ENCODE peak calls at places on chromosomes 12 and 14, in seven cellular contexts. G, E, C, P, O, A and S are unnamed samples.
A peak's percentile ranks its signal among the peaks of the same experiment; 100 is the strongest.

GRCh38 chr12:78403681-78404080 is 460.9 kb upstream of the SYT1 start:
- DNase-seq in A (no peak), G (no peak), O (no peak), P (no peak), C (no peak), E (no peak), S (no peak)

GRCh38 chr12:75549989-75550388 is 38.6 kb upstream of the KRR1 start:
- DNase-seq in E (no peak), P (no peak), C (no peak), G (no peak), A (no peak), O (no peak), S (no peak)

GRCh38 chr14:72830356-72830755 is 63.5 kb downstream of the DPF3 start:
- DNase-seq in C (no peak), A (no peak), G (no peak), O (no peak), E (no peak), P (no peak), S (no peak)

GRCh38 chr12:9084417-9084816 is 31.3 kb downstream of the A2M start:
- DNase-seq in E (no peak), C (no peak), A (no peak), P (no peak), O (no peak), G (no peak), S (no peak)

GRCh38 chr12:110932048-110932447 is 11.7 kb upstream of the MYL2 start:
- DNase-seq in O (no peak), G (no peak), E (no peak), P (no peak), A (no peak), C (no peak), S (no peak)

GRCh38 chr12:93139028-93139665 is 210.1 kb upstream of the EEA1 start:
- DNase-seq in G (no peak), P (no peak), O (no peak), E (no peak), C (no peak), A (no peak), S (no peak)

GRCh38 chr14:52110441-52111086 is 41.7 kb upstream of the NID2 start:
- DNase-seq in G (no peak), A (no peak), P (no peak), E (no peak), O (no peak), C (no peak), S (no peak)

GRCh38 chr14:65095633-65096205 is 6.6 kb downstream of the MAX start:
- DNase-seq in A (peak; percentile 56), P (peak; percentile 91), C (peak; percentile 85), E (no peak), G (peak; percentile 72), O (peak; percentile 76), S (no peak)

GRCh38 chr12:1217191-1217949 is 226.3 kb downstream of the ERC1 start:
- DNase-seq in P (no peak), O (no peak), E (no peak), A (no peak), G (no peak), C (no peak), S (no peak)

GRCh38 chr12:112973016-112973711 is 5.2 kb upstream of the OAS2 start:
- DNase-seq in E (no peak), A (no peak), P (no peak), G (no peak), C (no peak), O (no peak), S (no peak)

GRCh38 chr14:100857196-100857922 is 31.4 kb downstream of the MEG3 start:
- DNase-seq in E (peak; percentile 30), G (no peak), C (no peak), O (no peak), P (no peak), A (no peak), S (peak; percentile 48)

GRCh38 chr14:21791749-21792148 is 118.1 kb upstream of the OR4E1 start:
- DNase-seq in E (no peak), O (no peak), A (no peak), P (no peak), G (no peak), C (no peak), S (no peak)

GRCh38 chr14:22463763-22464173 is 125.3 kb downstream of the DAD1 start:
- DNase-seq in C (no peak), O (no peak), G (peak; percentile 76), A (no peak), P (no peak), E (peak; percentile 66), S (no peak)

GRCh38 chr14:52333108-52333507 is 19.0 kb downstream of the PTGER2 start:
- DNase-seq in E (no peak), C (no peak), P (no peak), A (no peak), G (no peak), O (no peak), S (no peak)

GRCh38 chr14:64540208-64541202 is at the start of gene HSPA2:
- DNase-seq in P (peak; percentile 100), A (peak; percentile 99), C (peak; percentile 99), O (peak; percentile 100), G (peak; percentile 99), E (peak; percentile 99), S (peak; percentile 99)

GRCh38 chr12:110600254-110600653 is 13.7 kb upstream of the TCTN1 start:
- DNase-seq in G (no peak), C (no peak), P (no peak), E (no peak), A (no peak), O (no peak), S (no peak)

GRCh38 chr12:44428825-44429224 is 447.3 kb downstream of the NELL2 start:
- DNase-seq in A (no peak), O (no peak), E (no peak), C (no peak), G (no peak), P (no peak), S (no peak)

GRCh38 chr12:91332305-91332704 is 149.7 kb upstream of the DCN start:
- DNase-seq in A (no peak), G (no peak), E (no peak), C (no peak), P (no peak), O (no peak), S (no peak)

GRCh38 chr14:73258845-73259611 is 21.7 kb downstream of the PAPLN start:
- DNase-seq in O (no peak), P (no peak), E (peak; percentile 45), A (no peak), C (no peak), G (no peak), S (no peak)

GRCh38 chr12:54005531-54005852 is 3.3 kb upstream of the HOXC8 start:
- DNase-seq in E (no peak), C (no peak), P (no peak), O (no peak), G (no peak), A (no peak), S (no peak)

GRCh38 chr14:54708161-54708560 is 141.2 kb downstream of the SAMD4A start:
- DNase-seq in O (no peak), E (no peak), P (no peak), C (no peak), G (no peak), A (no peak), S (no peak)
- H3K4me1 ChIP-seq in O (peaks cover 92% of the 10 kb centered on the region), E (peaks cover 74% of the 10 kb centered on the region), P (no peaks in the 10 kb centered on the region), C (peaks cover 14% of the 10 kb centered on the region), G (peaks cover 18% of the 10 kb centered on the region), A (peaks cover 6% of the 10 kb centered on the region), S (peaks cover 28% of the 10 kb centered on the region)

DNA sequence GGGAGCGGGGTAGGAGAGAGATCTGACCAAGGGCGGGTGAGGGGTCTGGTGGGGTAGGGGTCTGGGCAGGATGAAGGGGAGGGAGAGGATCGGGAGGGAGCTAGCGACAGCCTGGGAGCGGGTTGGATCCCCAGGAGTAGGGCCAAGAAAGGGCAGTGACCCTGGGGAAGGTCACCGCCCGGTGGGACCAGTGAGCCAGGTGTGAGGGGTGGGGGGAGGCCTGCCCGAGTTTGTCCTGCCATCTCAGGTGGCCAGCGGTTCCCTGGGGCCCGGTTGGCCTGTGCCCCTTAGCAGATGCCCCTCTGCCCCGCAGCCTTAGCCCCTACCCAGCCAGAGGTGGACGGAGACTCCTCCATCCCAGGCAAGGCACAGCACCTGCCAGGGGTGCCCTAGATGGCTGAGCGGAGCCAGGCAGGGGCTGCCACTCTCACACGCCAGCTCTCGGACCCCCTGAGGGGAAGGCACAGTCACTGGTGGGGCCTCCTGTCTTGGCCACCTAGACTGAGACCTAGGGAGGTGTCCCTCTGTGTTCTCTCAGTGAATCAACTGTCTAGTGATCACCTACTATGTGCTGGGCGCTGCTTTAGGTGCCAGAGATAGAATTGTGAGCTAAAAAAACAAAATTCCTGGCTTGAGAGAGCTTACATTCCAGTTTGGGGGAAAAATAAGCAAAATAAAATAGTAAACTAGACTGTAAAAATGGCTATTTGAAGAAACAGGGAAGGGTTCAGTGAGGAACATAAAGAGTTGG is 631 bp upstream of the TTC7B start:
- DNase-seq in A (no peak), E (peak; percentile 61), P (no peak), G (no peak), C (no peak), O (no peak), S (no peak)
- TF ChIP-seq CTCF in A (peak; percentile 9), E (no peak), P (peak; percentile 26), G (no peak), C (no peak), O (no peak), S (no peak)

DNA sequence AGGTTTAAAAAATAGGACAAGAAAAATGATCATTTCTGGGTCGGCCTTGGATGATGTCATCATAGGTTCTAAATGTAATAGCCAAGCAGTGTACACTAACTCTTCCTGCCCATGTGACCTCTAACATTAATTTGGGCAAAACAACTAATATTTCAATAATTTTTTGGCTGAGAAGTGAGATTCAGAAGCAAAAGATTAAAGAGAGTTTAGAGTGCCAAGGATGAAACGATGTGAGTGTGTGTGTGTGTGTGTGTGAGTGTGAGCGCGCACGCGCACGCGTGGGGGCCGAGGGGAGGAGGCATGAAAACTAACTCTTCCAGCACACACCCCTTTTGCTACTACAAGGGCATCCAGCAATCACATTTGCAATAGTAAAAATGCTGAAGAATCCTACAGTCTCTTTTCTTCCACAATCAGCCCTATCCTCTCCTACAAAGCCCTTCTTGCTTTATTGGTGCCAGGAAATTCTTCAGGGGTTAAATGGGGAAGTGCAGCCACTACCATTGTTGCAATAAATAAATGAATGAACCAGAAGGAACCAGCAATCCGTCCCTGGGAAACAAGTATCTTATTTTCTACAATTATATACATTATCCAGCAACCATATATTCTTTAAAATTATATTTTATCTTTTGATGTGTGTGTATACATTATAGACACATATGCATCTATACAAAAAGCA is 52.9 kb downstream of the PEBP1 start:
- DNase-seq in E (no peak), A (no peak), O (no peak), C (peak; percentile 70), P (peak; percentile 75), G (no peak), S (no peak)
- TF ChIP-seq POLR2A in E (no peak), A (no peak), O (no peak), C (no peak), P (no peak), G (no peak), S (no peak)

GRCh38 chr12:123397400-123397799 is 13.5 kb downstream of the KMT5A start:
- DNase-seq in G (no peak), O (no peak), A (no peak), P (no peak), E (no peak), C (no peak), S (no peak)

GRCh38 chr12:123396954-123397353 is 13.0 kb downstream of the KMT5A start:
- DNase-seq in O (no peak), P (no peak), A (peak; percentile 25), C (no peak), E (no peak), G (peak; percentile 69), S (no peak)

GRCh38 chr12:123393747-123394146 is 9.8 kb downstream of the KMT5A start:
- DNase-seq in A (no peak), P (no peak), O (no peak), G (no peak), C (no peak), E (no peak), S (no peak)

GRCh38 chr12:123396543-123396942 is 12.6 kb downstream of the KMT5A start:
- DNase-seq in C (no peak), E (no peak), G (no peak), A (no peak), P (no peak), O (no peak), S (no peak)

GRCh38 chr12:123395236-123395635 is 11.3 kb downstream of the KMT5A start:
- DNase-seq in E (no peak), G (no peak), C (no peak), O (no peak), A (no peak), P (no peak), S (no peak)
- H3K4me1 ChIP-seq in E (peaks cover 46% of the 10 kb centered on the region), G (peaks cover 73% of the 10 kb centered on the region), C (peaks cover 28% of the 10 kb centered on the region), O (peaks cover 36% of the 10 kb centered on the region), A (peaks cover 32% of the 10 kb centered on the region), P (no peaks in the 10 kb centered on the region), S (peaks cover 61% of the 10 kb centered on the region)